ENCODE peak calls at places on chromosomes 16 and 17, in ten cellular contexts. One of them, this sample, is unnamed. For H3K36me3, the result is how much of the 10 kb centered on the place peaks cover.

GRCh38 chr17:83053779-83054451 is 25.5 kb upstream of the METRNL start:
- DNase-seq in right lobe of liver: no peak
- DNase-seq in heart right ventricle: no peak
- DNase-seq in PC-9: no peak
- DNase-seq in CD8-positive, alpha-beta memory T cell: peak
- DNase-seq in prostate gland: no peak
- DNase-seq in upper lobe of right lung: peak
- DNase-seq in colonic mucosa: peak
- DNase-seq in psoas muscle: no peak
- DNase-seq in small intestine: peak
- DNase-seq in this sample: no peak

GRCh38 chr16:75258807-75259141 is 7.3 kb upstream of the BCAR1 start:
- DNase-seq in right lobe of liver: no peak
- DNase-seq in heart right ventricle: no peak
- DNase-seq in PC-9: no peak
- DNase-seq in CD8-positive, alpha-beta memory T cell: no peak
- DNase-seq in prostate gland: no peak
- DNase-seq in upper lobe of right lung: no peak
- DNase-seq in colonic mucosa: no peak
- DNase-seq in psoas muscle: no peak
- DNase-seq in small intestine: no peak
- DNase-seq in this sample: no peak

GRCh38 chr16:641326-642188 is at the start of gene MCRIP2:
- DNase-seq in right lobe of liver: peak
- DNase-seq in heart right ventricle: peak
- DNase-seq in PC-9: peak
- DNase-seq in CD8-positive, alpha-beta memory T cell: peak
- DNase-seq in prostate gland: peak
- DNase-seq in upper lobe of right lung: peak
- DNase-seq in colonic mucosa: peak
- DNase-seq in psoas muscle: peak
- DNase-seq in small intestine: peak
- DNase-seq in this sample: peak

GRCh38 chr17:77322534-77323412 is 182.0 kb downstream of the SEC14L1 start:
- DNase-seq in right lobe of liver: peak
- DNase-seq in heart right ventricle: peak
- DNase-seq in PC-9: peak
- DNase-seq in CD8-positive, alpha-beta memory T cell: peak
- DNase-seq in prostate gland: no peak
- DNase-seq in upper lobe of right lung: peak
- DNase-seq in colonic mucosa: peak
- DNase-seq in psoas muscle: peak
- DNase-seq in small intestine: peak
- DNase-seq in this sample: peak

GRCh38 chr17:61904094-61904710 is 23.6 kb downstream of the INTS2 start:
- DNase-seq in right lobe of liver: no peak
- DNase-seq in heart right ventricle: no peak
- DNase-seq in PC-9: no peak
- DNase-seq in CD8-positive, alpha-beta memory T cell: peak
- DNase-seq in prostate gland: no peak
- DNase-seq in upper lobe of right lung: no peak
- DNase-seq in colonic mucosa: no peak
- DNase-seq in psoas muscle: no peak
- DNase-seq in small intestine: peak
- DNase-seq in this sample: peak

GRCh38 chr17:40779181-40779909 is 3.0 kb downstream of the KRT27 start:
- DNase-seq in right lobe of liver: no peak
- DNase-seq in heart right ventricle: no peak
- DNase-seq in PC-9: no peak
- DNase-seq in CD8-positive, alpha-beta memory T cell: no peak
- DNase-seq in prostate gland: no peak
- DNase-seq in upper lobe of right lung: peak
- DNase-seq in colonic mucosa: no peak
- DNase-seq in psoas muscle: no peak
- DNase-seq in small intestine: peak
- DNase-seq in this sample: no peak

GRCh38 chr17:72120878-72121163 is at the start of gene SOX9:
- DNase-seq in right lobe of liver: peak
- DNase-seq in heart right ventricle: peak
- DNase-seq in PC-9: peak
- DNase-seq in CD8-positive, alpha-beta memory T cell: no peak
- DNase-seq in prostate gland: peak
- DNase-seq in upper lobe of right lung: peak
- DNase-seq in colonic mucosa: peak
- DNase-seq in psoas muscle: peak
- DNase-seq in small intestine: peak
- DNase-seq in this sample: peak

GRCh38 chr17:73785466-73785865 is 141.2 kb upstream of the SDK2 start:
- DNase-seq in right lobe of liver: no peak
- DNase-seq in heart right ventricle: no peak
- DNase-seq in PC-9: no peak
- DNase-seq in CD8-positive, alpha-beta memory T cell: no peak
- DNase-seq in prostate gland: no peak
- DNase-seq in upper lobe of right lung: no peak
- DNase-seq in colonic mucosa: no peak
- DNase-seq in psoas muscle: no peak
- DNase-seq in small intestine: no peak
- DNase-seq in this sample: no peak

GRCh38 chr16:81836279-81837054 is 57.4 kb downstream of the PLCG2 start:
- DNase-seq in right lobe of liver: no peak
- DNase-seq in heart right ventricle: no peak
- DNase-seq in PC-9: peak
- DNase-seq in CD8-positive, alpha-beta memory T cell: no peak
- DNase-seq in prostate gland: no peak
- DNase-seq in upper lobe of right lung: no peak
- DNase-seq in colonic mucosa: no peak
- DNase-seq in psoas muscle: no peak
- DNase-seq in small intestine: no peak
- DNase-seq in this sample: no peak

GRCh38 chr17:59105852-59106462 is 723 bp downstream of the TRIM37 start:
- DNase-seq in right lobe of liver: peak
- DNase-seq in heart right ventricle: peak
- DNase-seq in PC-9: peak
- DNase-seq in CD8-positive, alpha-beta memory T cell: peak
- DNase-seq in prostate gland: peak
- DNase-seq in upper lobe of right lung: peak
- DNase-seq in colonic mucosa: peak
- DNase-seq in psoas muscle: peak
- DNase-seq in small intestine: peak
- DNase-seq in this sample: peak

GRCh38 chr16:27698266-27698665 is 148.3 kb downstream of the KATNIP start:
- DNase-seq in right lobe of liver: no peak
- DNase-seq in heart right ventricle: no peak
- DNase-seq in PC-9: no peak
- DNase-seq in CD8-positive, alpha-beta memory T cell: no peak
- DNase-seq in prostate gland: no peak
- DNase-seq in upper lobe of right lung: peak
- DNase-seq in colonic mucosa: no peak
- DNase-seq in psoas muscle: no peak
- DNase-seq in small intestine: peak
- DNase-seq in this sample: no peak

GRCh38 chr16:27691717-27692116 is 141.8 kb downstream of the KATNIP start:
- DNase-seq in right lobe of liver: no peak
- DNase-seq in heart right ventricle: no peak
- DNase-seq in PC-9: no peak
- DNase-seq in CD8-positive, alpha-beta memory T cell: no peak
- DNase-seq in prostate gland: no peak
- DNase-seq in upper lobe of right lung: peak
- DNase-seq in colonic mucosa: no peak
- DNase-seq in psoas muscle: no peak
- DNase-seq in small intestine: no peak
- DNase-seq in this sample: no peak

GRCh38 chr16:27698746-27699145 is 148.8 kb downstream of the KATNIP start:
- DNase-seq in right lobe of liver: no peak
- DNase-seq in heart right ventricle: no peak
- DNase-seq in PC-9: no peak
- DNase-seq in CD8-positive, alpha-beta memory T cell: no peak
- DNase-seq in prostate gland: no peak
- DNase-seq in upper lobe of right lung: peak
- DNase-seq in colonic mucosa: no peak
- DNase-seq in psoas muscle: no peak
- DNase-seq in small intestine: no peak
- DNase-seq in this sample: no peak

GRCh38 chr16:27692576-27692975 is 142.6 kb downstream of the KATNIP start:
- DNase-seq in right lobe of liver: no peak
- DNase-seq in heart right ventricle: no peak
- DNase-seq in PC-9: no peak
- DNase-seq in CD8-positive, alpha-beta memory T cell: no peak
- DNase-seq in prostate gland: no peak
- DNase-seq in upper lobe of right lung: peak
- DNase-seq in colonic mucosa: no peak
- DNase-seq in psoas muscle: no peak
- DNase-seq in small intestine: no peak
- DNase-seq in this sample: no peak

GRCh38 chr16:27695161-27695560 is 145.2 kb downstream of the KATNIP start:
- DNase-seq in right lobe of liver: no peak
- DNase-seq in heart right ventricle: no peak
- DNase-seq in PC-9: no peak
- DNase-seq in CD8-positive, alpha-beta memory T cell: no peak
- DNase-seq in prostate gland: no peak
- DNase-seq in upper lobe of right lung: peak
- DNase-seq in colonic mucosa: no peak
- DNase-seq in psoas muscle: no peak
- DNase-seq in small intestine: no peak
- DNase-seq in this sample: no peak
- H3K27ac ChIP-seq in right lobe of liver: no peak
- H3K27ac ChIP-seq in heart right ventricle: no peak
- H3K27ac ChIP-seq in PC-9: no peak
- H3K27ac ChIP-seq in CD8-positive, alpha-beta memory T cell: no peak
- H3K27ac ChIP-seq in prostate gland: no peak
- H3K27ac ChIP-seq in upper lobe of right lung: no peak
- H3K27ac ChIP-seq in colonic mucosa: no peak
- H3K27ac ChIP-seq in psoas muscle: no peak
- H3K27ac ChIP-seq in small intestine: no peak
- H3K27ac ChIP-seq in this sample: no peak

DNA sequence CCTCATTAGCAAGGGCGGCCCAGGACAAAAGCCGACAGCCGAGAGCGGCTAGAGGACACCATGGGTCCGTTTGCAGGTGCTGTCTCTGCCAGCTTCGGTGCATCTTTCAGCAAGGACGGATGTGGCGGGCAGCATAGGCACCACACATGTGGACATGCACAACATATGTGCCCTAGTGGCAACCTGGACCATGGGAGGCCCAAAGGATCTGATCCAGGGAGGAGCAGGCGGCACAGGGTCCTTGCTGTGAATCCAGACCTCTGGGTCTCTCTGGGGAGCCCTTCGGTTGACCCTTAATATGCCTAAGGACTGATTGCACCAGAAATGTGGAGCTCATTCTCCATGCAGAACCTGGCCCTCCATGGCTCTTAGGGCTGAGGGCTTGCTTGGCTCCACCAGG is 136.8 kb upstream of the FOXF1 start:
- DNase-seq in right lobe of liver: no peak
- DNase-seq in heart right ventricle: no peak
- DNase-seq in PC-9: no peak
- DNase-seq in CD8-positive, alpha-beta memory T cell: no peak
- DNase-seq in prostate gland: no peak
- DNase-seq in upper lobe of right lung: no peak
- DNase-seq in colonic mucosa: no peak
- DNase-seq in psoas muscle: no peak
- DNase-seq in small intestine: no peak
- DNase-seq in this sample: no peak
- H3K4me3 ChIP-seq in right lobe of liver: no peak
- H3K4me3 ChIP-seq in heart right ventricle: no peak
- H3K4me3 ChIP-seq in PC-9: no peak
- H3K4me3 ChIP-seq in CD8-positive, alpha-beta memory T cell: no peak
- H3K4me3 ChIP-seq in prostate gland: no peak
- H3K4me3 ChIP-seq in upper lobe of right lung: no peak
- H3K4me3 ChIP-seq in colonic mucosa: no peak
- H3K4me3 ChIP-seq in psoas muscle: no peak
- H3K4me3 ChIP-seq in small intestine: no peak
- H3K4me3 ChIP-seq in this sample: no peak

DNA sequence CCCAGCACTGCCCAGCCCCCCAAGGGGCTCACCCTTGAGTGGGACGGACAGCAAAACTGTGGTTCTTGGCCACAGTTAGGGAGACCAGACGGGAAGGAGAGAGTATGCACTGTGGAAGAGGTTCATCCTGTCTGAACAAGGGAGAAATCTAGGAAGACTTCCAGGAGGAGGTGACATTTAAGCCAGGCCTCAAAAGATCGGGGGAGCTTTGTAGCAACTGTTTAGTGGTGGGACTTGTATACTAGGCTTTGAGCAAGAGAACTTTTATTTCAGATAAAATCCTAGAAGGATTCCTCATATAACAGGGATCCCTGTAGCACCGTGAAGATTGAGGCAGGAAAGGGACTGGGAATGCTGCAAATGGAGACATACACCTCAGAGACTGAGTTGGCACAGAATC is 30.8 kb downstream of the SREBF1 start:
- DNase-seq in right lobe of liver: no peak
- DNase-seq in heart right ventricle: no peak
- DNase-seq in PC-9: no peak
- DNase-seq in CD8-positive, alpha-beta memory T cell: no peak
- DNase-seq in prostate gland: no peak
- DNase-seq in upper lobe of right lung: no peak
- DNase-seq in colonic mucosa: no peak
- DNase-seq in psoas muscle: no peak
- DNase-seq in small intestine: no peak
- DNase-seq in this sample: no peak
- H3K36me3 ChIP-seq in right lobe of liver: under half
- H3K36me3 ChIP-seq in heart right ventricle: under half
- H3K36me3 ChIP-seq in PC-9: under half
- H3K36me3 ChIP-seq in CD8-positive, alpha-beta memory T cell: under half
- H3K36me3 ChIP-seq in prostate gland: under half
- H3K36me3 ChIP-seq in upper lobe of right lung: under half
- H3K36me3 ChIP-seq in colonic mucosa: under half
- H3K36me3 ChIP-seq in psoas muscle: under half
- H3K36me3 ChIP-seq in small intestine: under half
- H3K36me3 ChIP-seq in this sample: under half

GRCh38 chr17:27521281-27522027 is 65.2 kb downstream of the KSR1 start:
- DNase-seq in right lobe of liver: no peak
- DNase-seq in heart right ventricle: no peak
- DNase-seq in PC-9: no peak
- DNase-seq in CD8-positive, alpha-beta memory T cell: no peak
- DNase-seq in prostate gland: no peak
- DNase-seq in upper lobe of right lung: no peak
- DNase-seq in colonic mucosa: no peak
- DNase-seq in psoas muscle: no peak
- DNase-seq in small intestine: no peak
- DNase-seq in this sample: no peak

GRCh38 chr17:27518750-27519521 is 62.7 kb downstream of the KSR1 start:
- DNase-seq in right lobe of liver: no peak
- DNase-seq in heart right ventricle: no peak
- DNase-seq in PC-9: no peak
- DNase-seq in CD8-positive, alpha-beta memory T cell: no peak
- DNase-seq in prostate gland: no peak
- DNase-seq in upper lobe of right lung: no peak
- DNase-seq in colonic mucosa: no peak
- DNase-seq in psoas muscle: no peak
- DNase-seq in small intestine: no peak
- DNase-seq in this sample: no peak

GRCh38 chr17:27522028-27522639 is 65.9 kb downstream of the KSR1 start:
- DNase-seq in right lobe of liver: no peak
- DNase-seq in heart right ventricle: no peak
- DNase-seq in PC-9: no peak
- DNase-seq in CD8-positive, alpha-beta memory T cell: no peak
- DNase-seq in prostate gland: no peak
- DNase-seq in upper lobe of right lung: no peak
- DNase-seq in colonic mucosa: no peak
- DNase-seq in psoas muscle: no peak
- DNase-seq in small intestine: no peak
- DNase-seq in this sample: no peak

GRCh38 chr17:27519550-27519949 is 63.3 kb downstream of the KSR1 start:
- DNase-seq in right lobe of liver: no peak
- DNase-seq in heart right ventricle: no peak
- DNase-seq in PC-9: no peak
- DNase-seq in CD8-positive, alpha-beta memory T cell: no peak
- DNase-seq in prostate gland: no peak
- DNase-seq in upper lobe of right lung: no peak
- DNase-seq in colonic mucosa: no peak
- DNase-seq in psoas muscle: no peak
- DNase-seq in small intestine: no peak
- DNase-seq in this sample: no peak

GRCh38 chr17:27520571-27521185 is 64.4 kb downstream of the KSR1 start:
- DNase-seq in right lobe of liver: no peak
- DNase-seq in heart right ventricle: no peak
- DNase-seq in PC-9: no peak
- DNase-seq in CD8-positive, alpha-beta memory T cell: no peak
- DNase-seq in prostate gland: no peak
- DNase-seq in upper lobe of right lung: no peak
- DNase-seq in colonic mucosa: no peak
- DNase-seq in psoas muscle: no peak
- DNase-seq in small intestine: no peak
- DNase-seq in this sample: no peak
- H3K27ac ChIP-seq in right lobe of liver: no peak
- H3K27ac ChIP-seq in heart right ventricle: no peak
- H3K27ac ChIP-seq in PC-9: no peak
- H3K27ac ChIP-seq in CD8-positive, alpha-beta memory T cell: no peak
- H3K27ac ChIP-seq in prostate gland: no peak
- H3K27ac ChIP-seq in upper lobe of right lung: no peak
- H3K27ac ChIP-seq in colonic mucosa: no peak
- H3K27ac ChIP-seq in psoas muscle: no peak
- H3K27ac ChIP-seq in small intestine: no peak
- H3K27ac ChIP-seq in this sample: no peak